ENCODE peak calls at places on chromosomes 4 and X, in four cellular contexts. W is heart left ventricle, V is Peyer's patch, O is body of pancreas. F is an unnamed sample.

GRCh38 chr4:48653217-48654014 is 126.7 kb downstream of the FRYL start:
- DNase-seq in W (peak), V (no peak), O (peak), F (no peak)

GRCh38 chr4:122733805-122734155 is 1.3 kb downstream of the BBS12 start:
- DNase-seq in W (no peak), V (no peak), O (no peak), F (no peak)

GRCh38 chrX:150489359-150490015 is 78.9 kb upstream of the MTM1 start:
- DNase-seq in W (no peak), V (no peak), O (no peak), F (no peak)

GRCh38 chr4:82403725-82404124 is 26.5 kb downstream of the HNRNPDL start:
- DNase-seq in W (no peak), V (no peak), O (no peak), F (no peak)

GRCh38 chr4:186757696-186758330 is 34.2 kb upstream of the FAT1 start:
- DNase-seq in W (no peak), V (no peak), O (no peak), F (no peak)

GRCh38 chr4:22356996-22357596 is 158.8 kb downstream of the ADGRA3 start:
- DNase-seq in W (no peak), V (no peak), O (no peak), F (no peak)

GRCh38 chr4:129526812-129527211 is 430.9 kb downstream of the C4orf33 start:
- DNase-seq in W (no peak), V (no peak), O (no peak), F (no peak)

GRCh38 chr4:18722748-18723191 is 701.2 kb upstream of the LCORL start:
- DNase-seq in W (no peak), V (no peak), O (no peak), F (no peak)

GRCh38 chr4:140219567-140219966 is 65.6 kb upstream of the MAML3 start:
- DNase-seq in W (no peak), V (no peak), O (no peak), F (no peak)

GRCh38 chrX:24643116-24643515 is 4.0 kb downstream of the PCYT1B start:
- DNase-seq in W (no peak), V (no peak), O (no peak), F (no peak)

GRCh38 chrX:76987381-76987780 is 459.8 kb upstream of the FGF16 start:
- DNase-seq in W (no peak), V (no peak), O (no peak), F (no peak)

GRCh38 chrX:2192584-2193272 is 308.0 kb downstream of the DHRSX start:
- DNase-seq in W (no peak), V (no peak), O (no peak), F (no peak)

GRCh38 chrX:116232833-116233232 is 62.3 kb downstream of the AGTR2 start:
- DNase-seq in W (no peak), V (no peak), O (no peak), F (no peak)

GRCh38 chr4:117771647-117772337 is 262.5 kb upstream of the NDST3 start:
- DNase-seq in W (no peak), V (no peak), O (no peak), F (no peak)

GRCh38 chr4:1413221-1413663 is 7.0 kb upstream of the NKX1-1 start:
- DNase-seq in W (no peak), V (no peak), O (no peak), F (no peak)

GRCh38 chr4:107828315-107828714 is 3.6 kb downstream of the SGMS2 start:
- DNase-seq in W (no peak), V (no peak), O (no peak), F (no peak)

GRCh38 chr4:107824367-107825071 is at the start of gene SGMS2:
- DNase-seq in W (peak), V (peak), O (peak), F (peak)

GRCh38 chr4:107823870-107824366 is 814 bp upstream of the SGMS2 start:
- DNase-seq in W (no peak), V (no peak), O (no peak), F (no peak)

GRCh38 chr4:107826427-107826980 is 1.8 kb downstream of the SGMS2 start:
- DNase-seq in W (no peak), V (no peak), O (no peak), F (no peak)

DNA sequence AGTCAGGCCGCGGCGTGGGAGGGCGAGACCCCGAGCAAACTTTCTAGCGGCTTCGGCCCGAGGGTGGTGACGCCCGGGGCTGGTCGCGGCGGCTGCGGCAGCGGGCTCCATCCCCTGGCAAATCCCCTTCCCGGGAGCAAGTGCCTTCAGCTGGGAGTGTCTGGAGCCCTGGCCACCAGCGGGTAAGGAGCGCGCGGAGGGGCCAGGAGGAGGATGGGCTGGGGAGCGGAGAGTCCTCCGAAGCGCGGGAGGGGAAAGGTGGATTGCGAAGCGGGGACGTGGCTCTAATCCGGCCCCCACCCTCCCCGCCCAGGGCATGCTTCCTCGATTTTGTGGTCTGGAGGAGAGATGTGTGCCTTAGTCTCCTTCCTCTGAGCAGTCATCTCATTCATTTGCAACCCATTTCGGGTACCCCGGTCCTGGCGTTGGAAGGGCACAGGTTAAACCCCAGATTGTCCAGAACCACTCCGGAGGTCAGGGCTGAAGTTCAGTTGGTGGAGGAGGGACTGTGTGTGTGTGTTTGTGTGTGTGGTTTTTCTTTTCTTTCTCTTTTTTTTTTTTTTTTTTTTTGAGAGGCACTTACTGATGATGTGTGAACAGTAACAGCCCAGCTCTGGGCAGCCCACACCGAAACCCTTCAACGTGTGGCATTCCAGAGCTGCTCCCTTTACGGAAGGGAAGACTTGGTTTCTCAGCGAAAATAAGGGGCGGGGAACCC is 499 bp downstream of the SGMS2 start:
- DNase-seq in W (peak), V (no peak), O (peak), F (no peak)
- TF ChIP-seq POLR2A in W (no peak), V (no peak), O (no peak), F (no peak)

DNA sequence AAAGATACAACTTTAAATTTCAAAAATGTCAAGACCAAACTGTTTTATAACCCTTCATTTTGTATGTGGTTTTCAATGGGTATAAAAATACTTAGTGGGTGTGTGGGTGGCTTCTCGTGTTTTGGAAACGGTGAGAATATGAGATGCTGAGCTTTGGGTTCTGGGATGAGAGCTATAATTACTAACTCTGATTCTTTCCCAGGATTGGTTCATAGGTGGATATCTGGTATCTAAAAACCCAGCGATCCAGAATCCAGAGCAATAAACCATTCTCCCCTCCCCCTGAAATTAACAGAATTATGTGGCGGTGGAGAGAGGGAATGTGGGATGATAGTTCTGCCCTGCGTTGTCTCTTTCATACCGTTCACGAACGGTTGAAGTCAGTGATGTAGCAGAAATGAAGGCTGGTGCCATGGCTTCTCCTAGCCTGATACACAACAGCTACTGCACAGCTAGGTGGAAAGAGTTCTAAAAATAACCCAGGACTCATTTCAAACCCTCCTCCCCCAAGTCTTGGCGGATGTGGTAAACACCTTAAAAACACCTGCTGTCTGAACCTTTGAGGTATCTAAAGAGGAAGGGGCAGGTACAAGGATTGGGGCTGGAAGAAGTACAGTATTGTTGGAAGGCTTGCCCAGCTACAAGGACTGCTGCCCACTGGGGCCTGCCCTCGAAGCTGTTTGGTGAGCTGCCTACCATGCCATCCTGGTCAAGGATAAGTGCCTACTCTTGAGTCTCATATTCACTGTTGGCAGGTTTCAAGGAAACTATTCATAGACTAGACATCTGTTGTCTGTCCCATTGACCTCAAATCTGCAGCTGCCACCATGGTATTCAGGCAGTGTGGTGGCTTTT is 44.5 kb downstream of the SEPTIN11 start:
- DNase-seq in W (peak), V (peak), O (peak), F (no peak)
- TF ChIP-seq POLR2A in W (no peak), V (no peak), O (no peak), F (no peak)

GRCh38 chr4:182978152-182978827 is 61.1 kb upstream of the DCTD start:
- DNase-seq in W (no peak), V (no peak), O (no peak), F (no peak)

GRCh38 chr4:182973421-182974340 is 56.5 kb upstream of the DCTD start:
- DNase-seq in W (no peak), V (no peak), O (no peak), F (no peak)

GRCh38 chr4:182971702-182972101 is 54.5 kb upstream of the DCTD start:
- DNase-seq in W (no peak), V (no peak), O (no peak), F (no peak)

GRCh38 chr4:182975806-182976205 is 58.6 kb upstream of the DCTD start:
- DNase-seq in W (no peak), V (no peak), O (no peak), F (peak)
- TF ChIP-seq POLR2A in W (no peak), V (no peak), O (no peak), F (no peak)

DNA sequence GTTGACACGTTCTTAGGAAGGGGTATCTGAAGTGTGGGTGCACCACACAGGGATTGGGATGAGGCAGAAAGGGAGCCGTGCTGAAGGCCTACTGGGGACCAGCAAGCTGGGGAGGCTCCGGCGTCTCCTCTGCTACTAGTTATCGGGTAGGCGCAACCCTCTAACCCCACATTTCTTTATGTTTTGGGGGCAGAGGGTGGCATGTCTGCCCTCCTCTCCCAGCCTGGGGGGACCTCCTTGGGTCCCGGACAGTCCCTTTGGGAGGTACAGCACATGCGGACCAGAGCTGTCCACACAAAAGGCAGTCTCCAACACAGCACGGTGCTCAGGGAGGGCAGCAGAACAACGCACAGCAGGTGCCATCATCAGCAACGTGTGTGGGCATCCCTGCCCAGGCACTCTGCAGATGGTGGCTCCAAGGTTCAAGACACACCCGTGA is 33.2 kb downstream of the WDR1 start:
- DNase-seq in W (no peak), V (no peak), O (peak), F (no peak)
- TF ChIP-seq POLR2A in W (no peak), V (no peak), O (no peak), F (no peak)

GRCh38 chr4:6709230-6710114 is at the start of gene MRFAP1L1:
- DNase-seq in W (peak), V (peak), O (peak), F (peak)
- TF ChIP-seq POLR2A in W (peak), V (peak), O (no peak), F (peak)

GRCh38 chr4:103075435-103075893 is 1.1 kb downstream of the SLC9B2 start:
- DNase-seq in W (no peak), V (no peak), O (no peak), F (no peak)

GRCh38 chr4:103079621-103080020 is 3.1 kb upstream of the SLC9B2 start:
- DNase-seq in W (no peak), V (no peak), O (no peak), F (no peak)

GRCh38 chr4:103074598-103075434 is 1.7 kb downstream of the SLC9B2 start:
- DNase-seq in W (no peak), V (no peak), O (no peak), F (no peak)

GRCh38 chr4:103075894-103076776 is at the start of gene SLC9B2:
- DNase-seq in W (peak), V (peak), O (peak), F (peak)

DNA sequence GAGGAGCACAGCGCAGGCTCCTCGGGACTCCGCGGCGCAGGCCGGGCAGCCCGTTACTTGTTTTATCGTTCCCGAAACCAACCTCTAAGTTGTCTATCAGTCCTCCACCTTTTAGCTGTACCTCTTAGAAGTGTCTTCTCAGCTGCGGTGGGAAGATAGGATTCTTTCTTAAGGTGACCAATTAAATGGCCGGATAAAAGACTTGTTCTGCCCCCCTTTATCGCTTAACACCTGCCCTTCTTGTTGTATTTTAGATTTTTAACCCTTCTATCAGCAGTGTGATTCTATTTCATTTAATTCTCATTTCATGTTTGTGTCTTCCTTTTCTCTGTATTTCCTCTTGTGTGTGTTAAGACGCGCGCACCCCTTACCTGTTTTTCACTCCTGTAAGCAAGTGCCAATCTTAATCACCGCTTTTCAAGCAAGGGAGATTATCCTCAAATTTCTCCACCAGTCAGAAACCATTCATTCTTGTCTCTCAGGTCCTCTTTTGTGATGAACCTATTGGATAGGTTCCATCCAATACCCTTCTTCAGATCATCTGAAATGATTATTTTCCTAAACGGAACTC is 301 bp upstream of the SLC9B2 start:
- DNase-seq in W (no peak), V (peak), O (no peak), F (no peak)
- TF ChIP-seq POLR2A in W (no peak), V (no peak), O (no peak), F (no peak)

F was measured in H54.